ENCODE peak calls at places on chromosomes 6 and 20, in five cellular contexts. P, Z, T, E and N are unnamed samples.
A peak's percentile ranks its signal among the peaks of the same experiment; 100 is the strongest.

GRCh38 chr20:38926934-38927616 is 858 bp downstream of the FAM83D start:
- DNase-seq in P (peak; percentile 11), Z (peak; percentile 28), T (no peak), E (no peak), N (no peak)

GRCh38 chr20:38728911-38729642 is 4.8 kb downstream of the SLC32A1 start:
- DNase-seq in P (no peak), Z (no peak), T (no peak), E (no peak), N (peak; percentile 96)

GRCh38 chr20:36491901-36492617 is 49.3 kb upstream of the MYL9 start:
- DNase-seq in P (peak; percentile 43), Z (no peak), T (peak; percentile 57), E (no peak), N (no peak)

GRCh38 chr6:131979515-131980337 is 28.6 kb upstream of the CCN2 start:
- DNase-seq in P (no peak), Z (no peak), T (no peak), E (no peak), N (no peak)

GRCh38 chr6:139369568-139370046 is 4.8 kb downstream of the CITED2 start:
- DNase-seq in P (peak; percentile 76), Z (peak; percentile 69), T (no peak), E (no peak), N (peak; percentile 74)

GRCh38 chr6:30480536-30481156 is 8.7 kb upstream of the HLA-E start:
- DNase-seq in P (no peak), Z (no peak), T (no peak), E (peak; percentile 35), N (peak; percentile 25)

GRCh38 chr6:89793586-89793985 is 26.0 kb downstream of the MDN1 start:
- DNase-seq in P (no peak), Z (no peak), T (no peak), E (no peak), N (no peak)

GRCh38 chr6:16217156-16217721 is 21.1 kb upstream of the GMPR start:
- DNase-seq in P (no peak), Z (no peak), T (no peak), E (no peak), N (no peak)

GRCh38 chr6:81694855-81695254 is 57.6 kb downstream of the TENT5A start:
- DNase-seq in P (no peak), Z (no peak), T (no peak), E (no peak), N (no peak)

GRCh38 chr6:46014511-46015118 is 1.0 kb downstream of the CLIC5 start:
- DNase-seq in P (peak; percentile 43), Z (no peak), T (peak; percentile 50), E (peak; percentile 11), N (peak; percentile 71)

GRCh38 chr6:6806793-6807518 is 218.4 kb downstream of the LY86 start:
- DNase-seq in P (no peak), Z (no peak), T (peak; percentile 84), E (no peak), N (no peak)

GRCh38 chr6:87350516-87350915 is 5.9 kb downstream of the C6orf163 start:
- DNase-seq in P (no peak), Z (no peak), T (no peak), E (no peak), N (no peak)

GRCh38 chr6:13194852-13195251 is 133.5 kb downstream of the TBC1D7 start:
- DNase-seq in P (peak; percentile 29), Z (no peak), T (peak; percentile 59), E (no peak), N (peak; percentile 80)

GRCh38 chr20:56273491-56273890 is 25.0 kb downstream of the MC3R start:
- DNase-seq in P (no peak), Z (no peak), T (no peak), E (no peak), N (no peak)

GRCh38 chr6:156645106-156645505 is 132.1 kb upstream of the ARID1B start:
- DNase-seq in P (no peak), Z (no peak), T (no peak), E (no peak), N (no peak)

GRCh38 chr6:146359123-146359522 is 184.5 kb upstream of the RAB32 start:
- DNase-seq in P (no peak), Z (no peak), T (no peak), E (no peak), N (no peak)

GRCh38 chr20:63471719-63472158 is 716 bp downstream of the KCNQ2 start:
- DNase-seq in P (no peak), Z (no peak), T (no peak), E (no peak), N (no peak)

GRCh38 chr20:11305406-11305805 is 612.3 kb upstream of the BTBD3 start:
- DNase-seq in P (no peak), Z (peak; percentile 4), T (no peak), E (no peak), N (peak; percentile 61)

GRCh38 chr6:2021713-2022125 is 223.7 kb downstream of the GMDS start:
- DNase-seq in P (peak; percentile 74), Z (peak; percentile 96), T (peak; percentile 61), E (no peak), N (no peak)

GRCh38 chr20:25532971-25533391 is 52.4 kb downstream of the NINL start:
- DNase-seq in P (no peak), Z (no peak), T (no peak), E (no peak), N (no peak)

GRCh38 chr6:111709615-111710398 is 104.1 kb upstream of the TRAF3IP2 start:
- DNase-seq in P (peak; percentile 67), Z (peak; percentile 90), T (no peak), E (no peak), N (peak; percentile 82)

GRCh38 chr6:120378582-120379220 is 955.6 kb downstream of the TBC1D32 start:
- DNase-seq in P (peak; percentile 13), Z (peak; percentile 33), T (no peak), E (no peak), N (peak; percentile 80)